ENCODE peak calls at places on chromosomes 7 and 10, in ten cellular contexts. O is IMR-90, R is left cardiac atrium, H is HEK293T, Q is SW480, M is HAP-1, E is Peyer's patch, W is KG1, U is RCC 7860, I is HFF-Myc. A is an unnamed sample.
A peak's percentile ranks its signal among the peaks of the same experiment; 100 is the strongest.

GRCh38 chr10:86601956-86602592 is 52.3 kb upstream of the OPN4 start:
- DNase-seq in W (no peak), Q (no peak), M (no peak), I (no peak), O (peak; percentile 19), R (no peak), U (no peak), H (no peak), E (no peak), A (no peak)

GRCh38 chr10:124450010-124450782 is at the start of gene NKX1-2:
- DNase-seq in E (no peak), W (no peak), I (no peak), O (no peak), R (no peak), H (peak; percentile 68), U (no peak), M (no peak), Q (no peak), A (no peak)

GRCh38 chr10:13629116-13629515 is 42.4 kb downstream of the PRPF18 start:
- DNase-seq in Q (no peak), E (no peak), H (no peak), U (no peak), M (no peak), I (no peak), W (no peak), R (no peak), O (no peak), A (no peak)

GRCh38 chr7:2002561-2003450 is 229.9 kb downstream of the MAD1L1 start:
- DNase-seq in H (no peak), M (no peak), I (no peak), E (peak; percentile 30), O (no peak), R (peak; percentile 13), U (no peak), Q (no peak), W (no peak), A (no peak)

GRCh38 chr10:103969857-103970627 is 3.1 kb downstream of the SLK start:
- DNase-seq in R (no peak), O (no peak), U (no peak), I (no peak), M (no peak), W (no peak), Q (no peak), H (no peak), E (no peak), A (no peak)

GRCh38 chr7:83876593-83876992 is 227.7 kb upstream of the SEMA3E start:
- DNase-seq in H (no peak), I (no peak), O (peak; percentile 7), W (no peak), R (no peak), Q (no peak), M (no peak), E (no peak), U (no peak), A (no peak)

GRCh38 chr7:73851410-73852338 is 9.3 kb upstream of the TMEM270 start:
- DNase-seq in R (no peak), W (no peak), I (peak; percentile 99), M (no peak), H (no peak), O (peak; percentile 99), Q (peak; percentile 100), U (peak; percentile 100), E (no peak), A (no peak)

GRCh38 chr7:81150951-81151361 is 232.1 kb upstream of the SEMA3C start:
- DNase-seq in O (peak; percentile 31), U (peak; percentile 51), I (no peak), H (no peak), E (no peak), W (no peak), M (no peak), Q (no peak), R (peak; percentile 26), A (no peak)

GRCh38 chr7:154953006-154953684 is 49.8 kb downstream of the PAXIP1 start:
- DNase-seq in O (peak; percentile 29), I (peak; percentile 20), Q (peak; percentile 8), U (no peak), R (peak; percentile 56), H (peak; percentile 71), M (peak; percentile 13), W (no peak), E (peak; percentile 83), A (no peak)

GRCh38 chr7:157609516-157609915 is 272.7 kb downstream of the DNAJB6 start:
- DNase-seq in H (no peak), I (no peak), Q (no peak), R (no peak), W (no peak), U (no peak), M (no peak), E (no peak), O (no peak), A (no peak)

GRCh38 chr7:140242057-140243031 is 65.6 kb upstream of the KDM7A start:
- DNase-seq in E (peak; percentile 73), U (no peak), M (no peak), H (no peak), W (no peak), R (no peak), O (no peak), I (no peak), Q (no peak), A (no peak)

GRCh38 chr10:16773334-16773733 is 43.9 kb downstream of the RSU1 start:
- DNase-seq in W (no peak), R (no peak), I (no peak), H (no peak), E (no peak), O (no peak), M (no peak), U (no peak), Q (no peak), A (no peak)

GRCh38 chr10:102509387-102509786 is 5.6 kb downstream of the SUFU start:
- DNase-seq in R (no peak), Q (no peak), I (no peak), M (no peak), H (no peak), E (no peak), W (no peak), O (peak; percentile 80), U (no peak), A (no peak)

GRCh38 chr7:95501261-95501816 is 15.6 kb downstream of the ASB4 start:
- DNase-seq in O (no peak), E (no peak), H (no peak), U (peak; percentile 99), Q (peak; percentile 92), W (no peak), R (no peak), M (no peak), I (no peak), A (no peak)

GRCh38 chr7:105691692-105692564 is 110.6 kb upstream of the EFCAB10 start:
- DNase-seq in U (no peak), M (peak; percentile 63), E (peak; percentile 86), O (peak; percentile 88), Q (no peak), R (peak; percentile 46), H (peak; percentile 57), W (no peak), I (peak; percentile 68), A (no peak)

GRCh38 chr10:77415311-77415960 is 222.2 kb downstream of the KCNMA1 start:
- DNase-seq in M (no peak), E (no peak), W (no peak), U (no peak), H (no peak), R (no peak), Q (no peak), O (no peak), I (no peak), A (no peak)

GRCh38 chr7:95710711-95711110 is 61.6 kb upstream of the DYNC1I1 start:
- DNase-seq in U (no peak), Q (no peak), O (no peak), M (no peak), H (no peak), I (no peak), E (no peak), W (no peak), R (no peak), A (no peak)

GRCh38 chr7:82521906-82522445 is 78.4 kb upstream of the CACNA2D1 start:
- DNase-seq in E (no peak), R (no peak), W (no peak), Q (no peak), I (no peak), O (no peak), U (no peak), M (no peak), H (no peak), A (no peak)

GRCh38 chr7:151404216-151405011 is 5.4 kb downstream of the WDR86 start:
- DNase-seq in O (no peak), E (peak; percentile 65), R (peak; percentile 42), U (peak; percentile 49), H (no peak), W (no peak), I (no peak), Q (peak; percentile 64), M (no peak), A (no peak)

GRCh38 chr10:116554628-116555027 is 8.9 kb downstream of the PNLIP start:
- DNase-seq in H (no peak), O (no peak), W (no peak), U (no peak), E (no peak), M (no peak), I (no peak), Q (peak; percentile 11), R (no peak), A (no peak)

GRCh38 chr7:154915600-154915999 is 87.3 kb downstream of the PAXIP1 start:
- DNase-seq in O (no peak), U (no peak), E (no peak), M (no peak), I (no peak), H (no peak), R (no peak), Q (no peak), W (no peak), A (no peak)

GRCh38 chr10:26700884-26701630 is 3.6 kb downstream of the PDSS1 start:
- DNase-seq in Q (no peak), I (no peak), E (no peak), R (no peak), H (no peak), W (no peak), O (no peak), M (no peak), U (no peak), A (no peak)

GRCh38 chr7:116805100-116805544 is 57.3 kb upstream of the CAPZA2 start:
- DNase-seq in H (peak; percentile 57), O (peak; percentile 76), R (no peak), Q (no peak), W (no peak), E (no peak), U (no peak), I (peak; percentile 57), M (no peak), A (no peak)

GRCh38 chr7:130492519-130493274 is 812 bp downstream of the MEST start:
- DNase-seq in O (no peak), H (no peak), I (no peak), Q (no peak), U (no peak), E (no peak), M (peak; percentile 18), R (no peak), W (no peak), A (no peak)

GRCh38 chr10:11476035-11476434 is 135.4 kb downstream of the USP6NL start:
- DNase-seq in I (no peak), E (no peak), M (no peak), H (no peak), R (no peak), W (no peak), U (no peak), O (no peak), Q (no peak), A (no peak)

GRCh38 chr7:155405399-155406318 is 52.3 kb upstream of the EN2 start:
- DNase-seq in Q (no peak), O (no peak), W (no peak), I (no peak), H (peak; percentile 64), R (no peak), M (no peak), U (no peak), E (no peak), A (no peak)

GRCh38 chr7:150311711-150312110 is 11.4 kb upstream of the LRRC61 start:
- DNase-seq in I (no peak), W (no peak), M (no peak), H (no peak), O (no peak), Q (no peak), U (peak; percentile 43), R (no peak), E (no peak), A (no peak)

GRCh38 chr7:25779002-25779546 is 372.9 kb upstream of the NFE2L3 start:
- DNase-seq in R (no peak), W (no peak), U (no peak), O (no peak), Q (no peak), M (no peak), E (no peak), I (no peak), H (no peak), A (no peak)

A was measured in activated gamma-delta T cell.